ENCODE peak calls at places on chromosomes 4 and X, in four cellular contexts. C is foreskin fibroblast; V is K562; F is stimulated activated naive CD4-positive, alpha-beta T cell. M is an unnamed sample.

GRCh38 chr4:34679228-34679627 is 1565.1 kb downstream of the ARAP2 start:
- DNase-seq in C (no peak), V (no peak), F (no peak), M (no peak)

GRCh38 chr4:87497141-87497540 is 32.0 kb downstream of the SPARCL1 start:
- DNase-seq in C (no peak), V (peak; percentile 35), F (no peak), M (no peak)

GRCh38 chr4:119025440-119025839 is 110.2 kb upstream of the MYOZ2 start:
- DNase-seq in C (peak; percentile 51), V (no peak), F (no peak), M (no peak)

GRCh38 chrX:39577976-39578962 is 519.5 kb downstream of the BCOR start:
- DNase-seq in C (no peak), V (no peak), F (no peak), M (no peak)

GRCh38 chrX:43224496-43224895 is 431.6 kb upstream of the MAOA start:
- DNase-seq in C (no peak), V (no peak), F (no peak), M (no peak)

GRCh38 chr4:108683479-108683878 is 33.1 kb downstream of the OSTC start:
- DNase-seq in C (peak; percentile 6), V (no peak), F (no peak), M (peak; percentile 42)

GRCh38 chr4:119656986-119657635 is 28.5 kb upstream of the PDE5A start:
- DNase-seq in C (peak; percentile 36), V (no peak), F (no peak), M (no peak)

GRCh38 chr4:92646826-92647225 is 343.1 kb downstream of the GRID2 start:
- DNase-seq in C (no peak), V (no peak), F (no peak), M (no peak)

GRCh38 chr4:189265515-189265914 is 675.2 kb upstream of the FRG1 start:
- DNase-seq in C (no peak), V (peak; percentile 0), F (no peak), M (no peak)

GRCh38 chrX:115960440-115961084 is 210.0 kb upstream of the AGTR2 start:
- DNase-seq in C (no peak), V (no peak), F (no peak), M (no peak)

GRCh38 chr4:31365006-31365690 is 645.0 kb downstream of the PCDH7 start:
- DNase-seq in C (no peak), V (no peak), F (no peak), M (no peak)

GRCh38 chr4:105280338-105280809 is 133.7 kb downstream of the TET2 start:
- DNase-seq in C (peak; percentile 83), V (no peak), F (no peak), M (peak; percentile 68)

GRCh38 chr4:143291334-143291733 is 45.3 kb upstream of the GAB1 start:
- DNase-seq in C (no peak), V (no peak), F (no peak), M (no peak)

M was measured in fibroblast of the conjunctiva.